ENCODE peak calls at places on chromosomes 3 and 15, in nine cellular contexts. S is tibial nerve, W is SK-N-SH, D is K562, T is transverse colon, F is stomach, M is GM12878, L is HepG2, Z is suprapubic skin. X is an unnamed sample.
A peak's percentile ranks its signal among the peaks of the same experiment; 100 is the strongest.

GRCh38 chr3:172129868-172130751 is 90.7 kb downstream of the FNDC3B start:
- DNase-seq in S (peak; percentile 81), W (peak; percentile 65), D (peak; percentile 90), T (peak; percentile 83), F (peak; percentile 85), M (no peak), L (peak; percentile 95), Z (peak; percentile 95), X (peak; percentile 90)

GRCh38 chr15:64288577-64288976 is 67.4 kb downstream of the CSNK1G1 start:
- DNase-seq in S (no peak), W (no peak), D (no peak), T (no peak), F (no peak), M (no peak), L (no peak), Z (no peak), X (no peak)

GRCh38 chr3:150391200-150391599 is 16.9 kb upstream of the TSC22D2 start:
- DNase-seq in S (no peak), W (no peak), D (peak; percentile 38), T (no peak), F (no peak), M (no peak), L (no peak), Z (no peak), X (no peak)

GRCh38 chr3:33949074-33949473 is 150.6 kb downstream of the PDCD6IP start:
- DNase-seq in S (no peak), W (no peak), D (no peak), T (no peak), F (no peak), M (no peak), L (no peak), Z (no peak), X (no peak)

GRCh38 chr15:79357566-79357965 is 46.7 kb downstream of the TMED3 start:
- DNase-seq in S (no peak), W (no peak), D (no peak), T (no peak), F (no peak), M (no peak), L (no peak), Z (no peak), X (no peak)

GRCh38 chr3:67647390-67647878 is 7.0 kb downstream of the SUCLG2 start:
- DNase-seq in S (no peak), W (no peak), D (no peak), T (peak; percentile 46), F (peak; percentile 76), M (no peak), L (peak; percentile 98), Z (no peak), X (no peak)

GRCh38 chr3:50655009-50655830 is 19.5 kb upstream of the DOCK3 start:
- DNase-seq in S (no peak), W (no peak), D (no peak), T (no peak), F (no peak), M (no peak), L (no peak), Z (no peak), X (no peak)

GRCh38 chr3:62922326-62922725 is 47.1 kb upstream of the CADPS start:
- DNase-seq in S (no peak), W (no peak), D (no peak), T (no peak), F (no peak), M (no peak), L (no peak), Z (no peak), X (no peak)

GRCh38 chr15:90836296-90836871 is 32.0 kb upstream of the FURIN start:
- DNase-seq in S (no peak), W (no peak), D (peak; percentile 64), T (no peak), F (no peak), M (no peak), L (peak; percentile 53), Z (no peak), X (no peak)

GRCh38 chr3:195001961-195002861 is 268.7 kb downstream of the XXYLT1 start:
- DNase-seq in S (no peak), W (peak; percentile 75), D (peak; percentile 81), T (peak; percentile 78), F (peak; percentile 78), M (peak; percentile 4), L (peak; percentile 65), Z (peak; percentile 71), X (no peak)

GRCh38 chr3:352599-352998 is 156.0 kb downstream of the CHL1 start:
- DNase-seq in S (no peak), W (no peak), D (no peak), T (no peak), F (no peak), M (no peak), L (no peak), Z (no peak), X (no peak)

GRCh38 chr3:355622-356021 is 159.1 kb downstream of the CHL1 start:
- DNase-seq in S (no peak), W (no peak), D (no peak), T (peak; percentile 14), F (no peak), M (no peak), L (no peak), Z (no peak), X (peak; percentile 25)

GRCh38 chr3:354433-354832 is 157.9 kb downstream of the CHL1 start:
- DNase-seq in S (no peak), W (peak; percentile 35), D (peak; percentile 35), T (peak; percentile 14), F (no peak), M (peak; percentile 60), L (peak; percentile 56), Z (no peak), X (peak; percentile 39)

GRCh38 chr3:350978-351377 is 154.4 kb downstream of the CHL1 start:
- DNase-seq in S (no peak), W (no peak), D (no peak), T (no peak), F (no peak), M (no peak), L (no peak), Z (no peak), X (no peak)

DNA sequence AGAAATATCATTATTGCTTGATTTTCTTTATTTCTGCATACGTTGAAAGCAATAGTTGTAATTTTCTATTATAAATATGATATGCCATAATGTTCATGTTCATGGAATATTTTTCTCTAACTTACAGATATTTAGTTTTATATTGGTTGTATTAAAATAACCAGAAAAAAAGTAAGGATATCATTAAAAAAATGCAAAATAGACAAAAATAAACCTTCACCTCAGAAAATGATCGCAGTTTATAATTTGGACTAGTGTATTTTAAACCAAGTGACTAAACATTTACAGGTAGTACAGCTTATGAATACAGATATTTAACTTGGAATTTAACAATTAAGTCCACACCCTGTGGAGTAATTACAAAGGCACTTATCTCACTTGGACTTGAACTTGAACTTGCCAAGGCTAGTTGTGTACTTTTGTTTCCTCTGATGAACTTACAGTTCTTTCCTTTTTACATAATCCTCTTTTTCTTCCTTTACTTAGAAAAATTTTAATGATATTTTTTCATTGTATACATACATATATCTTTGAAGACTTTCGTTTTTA is 156.7 kb downstream of the CHL1 start:
- DNase-seq in S (no peak), W (no peak), D (no peak), T (no peak), F (no peak), M (no peak), L (no peak), Z (no peak), X (no peak)
- TF ChIP-seq EP300 in S (no peak), W (no peak), D (no peak), T (no peak), F (no peak), M (no peak), L (no peak), Z (no peak), X (no peak)

GRCh38 chr3:138942271-138942670 is 4.7 kb downstream of the FOXL2 start:
- DNase-seq in S (no peak), W (no peak), D (no peak), T (no peak), F (no peak), M (no peak), L (no peak), Z (no peak), X (no peak)

GRCh38 chr3:138944136-138944658 is 2.7 kb downstream of the FOXL2 start:
- DNase-seq in S (no peak), W (peak; percentile 45), D (peak; percentile 41), T (no peak), F (no peak), M (no peak), L (no peak), Z (peak; percentile 70), X (no peak)

GRCh38 chr3:138944842-138945645 is 1.9 kb downstream of the FOXL2 start:
- DNase-seq in S (no peak), W (peak; percentile 71), D (peak; percentile 66), T (peak; percentile 18), F (no peak), M (no peak), L (no peak), Z (peak; percentile 77), X (no peak)

GRCh38 chr3:138942861-138943623 is 3.9 kb downstream of the FOXL2 start:
- DNase-seq in S (no peak), W (peak; percentile 56), D (peak; percentile 51), T (no peak), F (no peak), M (no peak), L (no peak), Z (peak; percentile 61), X (peak; percentile 60)

GRCh38 chr3:138943724-138944131 is 3.2 kb downstream of the FOXL2 start:
- DNase-seq in S (no peak), W (no peak), D (peak; percentile 55), T (no peak), F (no peak), M (no peak), L (no peak), Z (peak; percentile 62), X (no peak)
- H3K27me3 ChIP-seq in S (peaks cover 99% of the 10 kb centered on the region), W (peaks cover 97% of the 10 kb centered on the region), D (no peaks in the 10 kb centered on the region), T (peaks cover 100% of the 10 kb centered on the region), F (peaks cover 73% of the 10 kb centered on the region), M (peaks cover 19% of the 10 kb centered on the region), L (peaks cover 13% of the 10 kb centered on the region), Z (peaks cover 100% of the 10 kb centered on the region), X (no peaks in the 10 kb centered on the region)

DNA sequence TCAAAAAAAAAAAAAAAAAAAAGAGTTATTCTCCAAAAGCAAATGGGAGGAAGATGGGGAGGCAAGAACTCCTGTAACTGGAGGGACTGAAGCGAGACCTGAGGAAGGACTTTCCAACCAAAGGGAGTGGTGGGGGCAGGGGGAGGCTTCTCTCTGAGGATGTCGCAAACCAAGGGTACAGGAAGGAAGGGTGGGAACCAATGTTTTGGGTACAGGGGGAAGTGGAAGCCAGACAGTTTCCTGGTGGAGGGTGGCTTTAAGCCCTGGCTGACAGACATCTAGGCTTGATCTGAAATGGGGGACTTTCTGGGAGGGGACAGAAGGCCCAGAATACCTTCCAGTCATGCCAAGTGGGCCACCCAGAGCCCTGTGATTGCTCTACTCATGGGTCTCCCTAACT is 27.0 kb downstream of the VIPR1 start:
- DNase-seq in S (no peak), W (no peak), D (no peak), T (no peak), F (no peak), M (no peak), L (no peak), Z (no peak), X (no peak)
- TF ChIP-seq EP300 in S (no peak), W (no peak), D (no peak), T (no peak), F (no peak), M (no peak), L (no peak), Z (no peak), X (no peak)

DNA sequence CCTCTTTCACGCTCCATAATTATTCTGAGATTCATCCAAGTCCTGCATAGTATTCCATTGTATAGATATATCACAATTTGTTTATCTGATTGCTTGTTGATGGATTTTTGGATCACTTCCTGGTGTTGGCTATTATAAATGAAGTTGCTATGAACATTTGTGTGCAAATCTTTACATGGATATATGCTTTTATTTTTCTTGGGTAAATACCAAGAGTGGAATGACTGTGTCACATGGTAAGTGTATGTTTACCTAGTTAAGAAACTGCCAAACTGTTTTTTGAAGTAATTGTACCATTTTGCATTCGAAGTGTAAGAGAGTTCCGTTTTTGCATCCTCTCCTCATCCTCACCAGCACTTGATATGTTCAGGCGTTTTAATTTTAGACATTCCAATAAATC is 34.6 kb upstream of the ROPN1 start:
- DNase-seq in S (no peak), W (no peak), D (no peak), T (no peak), F (no peak), M (no peak), L (no peak), Z (no peak), X (no peak)
- H3K27me3 ChIP-seq in S (no peaks in the 10 kb centered on the region), W (no peaks in the 10 kb centered on the region), D (peaks cover 3% of the 10 kb centered on the region), T (no peaks in the 10 kb centered on the region), F (no peaks in the 10 kb centered on the region), M (no peaks in the 10 kb centered on the region), L (no peaks in the 10 kb centered on the region), Z (peaks cover 17% of the 10 kb centered on the region), X (no peaks in the 10 kb centered on the region)